ENCODE peak calls at places on chromosomes 11 and 22, in four cellular contexts. D is upper lobe of right lung; Z is CD8-positive, alpha-beta T cell; I is substantia nigra. N is an unnamed sample.

GRCh38 chr11:86524603-86525352 is 147.6 kb downstream of the ME3 start:
- DNase-seq in I (no peak), Z (no peak), D (no peak), N (no peak)

GRCh38 chr11:62579252-62579651 is 5.6 kb upstream of the EEF1G start:
- DNase-seq in D (no peak), I (no peak), Z (no peak), N (no peak)

GRCh38 chr11:112564228-112564955 is 303.7 kb upstream of the PLET1 start:
- DNase-seq in I (peak; percentile 7), Z (no peak), D (no peak), N (no peak)

GRCh38 chr11:35619754-35620640 is 1.7 kb downstream of the FJX1 start:
- DNase-seq in Z (no peak), D (no peak), I (peak; percentile 34), N (no peak)

GRCh38 chr11:116813781-116814471 is 9.2 kb downstream of the APOA4 start:
- DNase-seq in D (no peak), Z (no peak), I (no peak), N (no peak)

GRCh38 chr11:47158242-47158641 is 18.4 kb downstream of the ARFGAP2 start:
- DNase-seq in I (no peak), Z (no peak), D (no peak), N (no peak)

GRCh38 chr22:36830601-36831000 is 13.8 kb upstream of the PVALB start:
- DNase-seq in Z (no peak), D (no peak), I (no peak), N (no peak)

GRCh38 chr11:123543796-123544195 is 110.6 kb downstream of the SCN3B start:
- DNase-seq in I (no peak), D (no peak), Z (no peak), N (no peak)

GRCh38 chr11:131099013-131099412 is 182.7 kb upstream of the SNX19 start:
- DNase-seq in Z (no peak), D (no peak), I (no peak), N (no peak)

GRCh38 chr11:45075519-45075918 is 70.9 kb upstream of the PRDM11 start:
- DNase-seq in Z (no peak), I (no peak), D (no peak), N (no peak)

GRCh38 chr11:61711493-61711892 is 31.3 kb downstream of the DAGLA start:
- DNase-seq in D (no peak), I (no peak), Z (no peak), N (no peak)

GRCh38 chr11:43462359-43462758 is 103.6 kb downstream of the TTC17 start:
- DNase-seq in D (no peak), I (no peak), Z (no peak), N (no peak)

GRCh38 chr22:17638432-17639237 is at the start of gene BCL2L13:
- DNase-seq in I (peak; percentile 87), D (peak; percentile 96), Z (peak; percentile 73), N (peak; percentile 77)

GRCh38 chr11:62921573-62922188 is 518 bp upstream of the CHRM1 start:
- DNase-seq in D (no peak), Z (no peak), I (no peak), N (no peak)

GRCh38 chr11:134514354-134514951 is 102.4 kb upstream of the B3GAT1 start:
- DNase-seq in D (peak; percentile 59), I (no peak), Z (no peak), N (no peak)

GRCh38 chr11:115579181-115579825 is 75.1 kb upstream of the CADM1 start:
- DNase-seq in I (no peak), Z (no peak), D (no peak), N (no peak)

GRCh38 chr11:100810146-100810545 is 123.1 kb downstream of the ARHGAP42 start:
- DNase-seq in D (no peak), Z (no peak), I (no peak), N (no peak)

GRCh38 chr22:41050873-41051272 is 41.5 kb upstream of the EP300 start:
- DNase-seq in D (no peak), I (no peak), Z (no peak), N (no peak)

GRCh38 chr11:92735039-92735438 is 234.4 kb upstream of the MTNR1B start:
- DNase-seq in Z (no peak), I (no peak), D (no peak), N (no peak)

GRCh38 chr11:118956847-118957469 is 860 bp downstream of the UPK2 start:
- DNase-seq in I (no peak), Z (no peak), D (no peak), N (no peak)

GRCh38 chr22:18085188-18085587 is 7.4 kb downstream of the PEX26 start:
- DNase-seq in Z (no peak), I (no peak), D (no peak), N (no peak)

GRCh38 chr22:24951942-24952836 is at the start of gene KIAA1671:
- DNase-seq in Z (peak; percentile 65), I (peak; percentile 83), D (peak; percentile 94), N (peak; percentile 78)

GRCh38 chr22:37626556-37627075 is 12.9 kb upstream of the SH3BP1 start:
- DNase-seq in Z (no peak), I (no peak), D (no peak), N (no peak)

GRCh38 chr11:64743591-64744543 is at the start of gene RASGRP2:
- DNase-seq in I (peak; percentile 71), Z (peak; percentile 80), D (peak; percentile 89), N (peak; percentile 89)

GRCh38 chr11:131624526-131624925 is 254.1 kb downstream of the NTM start:
- DNase-seq in Z (no peak), I (no peak), D (no peak), N (no peak)

GRCh38 chr11:6332066-6332465 is 11.8 kb upstream of the CAVIN3 start:
- DNase-seq in Z (no peak), D (no peak), I (no peak), N (no peak)

GRCh38 chr22:31897842-31898241 is 46.5 kb upstream of the YWHAH start:
- DNase-seq in D (no peak), Z (no peak), I (no peak), N (no peak)

GRCh38 chr11:16169541-16169940 is 186.8 kb downstream of the SOX6 start:
- DNase-seq in D (no peak), I (no peak), Z (no peak), N (no peak)

GRCh38 chr11:118643142-118643994 is 36.0 kb downstream of the PHLDB1 start:
- DNase-seq in D (no peak), Z (no peak), I (no peak), N (no peak)

GRCh38 chr11:108985611-108986279 is 320.9 kb downstream of the DDX10 start:
- DNase-seq in D (no peak), I (no peak), Z (no peak), N (no peak)

GRCh38 chr11:103541186-103541795 is 432.1 kb downstream of the DYNC2H1 start:
- DNase-seq in Z (no peak), I (no peak), D (no peak), N (no peak)

DNA sequence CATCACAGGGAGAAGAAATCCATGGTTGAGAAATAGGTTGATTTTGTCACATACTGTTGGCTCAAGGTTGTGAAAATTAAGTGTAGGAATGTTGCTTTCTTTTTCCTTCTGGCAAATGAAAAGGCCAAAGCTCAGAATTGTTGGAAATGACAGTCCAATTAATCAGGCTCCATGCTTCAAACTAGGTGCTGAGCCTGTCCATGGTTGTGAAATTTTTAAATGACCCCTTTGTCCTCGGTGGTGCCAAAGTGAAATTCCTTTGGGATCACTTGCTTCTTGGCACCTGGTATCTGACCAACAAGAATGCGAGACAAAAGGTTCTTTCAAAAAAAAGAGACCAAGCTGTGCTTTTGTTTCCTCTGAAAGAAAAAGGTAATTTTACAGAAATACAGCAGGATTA is 451.9 kb downstream of the ETS1 start:
- DNase-seq in D (no peak), Z (no peak), I (no peak), N (no peak)
- H3K27ac ChIP-seq in D (no peak overlapping the region), Z (no peak overlapping the region), I (no peak overlapping the region), N (no peak overlapping the region)

GRCh38 chr22:19998991-19999820 is 17.4 kb downstream of the ARVCF start:
- DNase-seq in Z (no peak), I (no peak), D (no peak), N (no peak)

GRCh38 chr22:20002098-20002497 is 14.5 kb downstream of the ARVCF start:
- DNase-seq in I (no peak), D (no peak), Z (no peak), N (no peak)

GRCh38 chr22:20000246-20001081 is 16.2 kb downstream of the ARVCF start:
- DNase-seq in D (no peak), Z (no peak), I (peak; percentile 53), N (no peak)

GRCh38 chr22:20002661-20003060 is 14.0 kb downstream of the ARVCF start:
- DNase-seq in D (no peak), I (no peak), Z (no peak), N (no peak)

GRCh38 chr22:20001082-20001638 is 15.5 kb downstream of the ARVCF start:
- DNase-seq in D (no peak), I (no peak), Z (no peak), N (no peak)
- H3K27ac ChIP-seq in D (peak overlapping the region; percentile 56), I (no peak overlapping the region), Z (no peak overlapping the region), N (no peak overlapping the region)

DNA sequence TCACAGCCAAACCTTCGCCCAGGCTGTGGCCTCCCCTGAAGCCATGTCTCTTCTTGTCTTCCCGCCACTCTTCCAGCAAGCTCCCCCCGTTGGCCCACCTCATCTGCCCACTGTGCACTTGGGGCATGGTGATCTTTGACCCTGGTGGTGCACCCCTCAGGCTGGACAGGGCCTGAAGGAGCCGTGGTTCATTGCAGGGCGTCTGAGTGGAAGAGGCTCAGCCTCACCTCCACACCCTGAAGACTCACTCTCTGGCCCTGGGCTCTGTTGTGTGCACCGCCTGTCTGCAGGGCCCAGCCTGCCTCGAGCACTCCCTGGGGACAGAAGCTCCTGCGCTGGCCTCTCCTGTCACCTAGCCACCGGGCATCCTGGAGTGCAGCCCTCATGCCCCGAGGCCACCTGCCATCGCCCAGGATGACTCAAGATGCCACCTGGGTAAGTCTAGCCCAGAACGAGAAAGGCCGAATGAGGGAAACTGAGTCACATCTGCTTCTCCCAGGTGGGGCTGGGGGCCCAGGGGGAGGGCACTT is 40.8 kb upstream of the PPARA start:
- DNase-seq in D (no peak), Z (no peak), I (no peak), N (no peak)
- H3K27ac ChIP-seq in D (peak overlapping the region; percentile 49), Z (no peak overlapping the region), I (peak overlapping the region; percentile 93), N (no peak overlapping the region)

GRCh38 chr22:30695351-30695762 is 683 bp downstream of the OSBP2 start:
- DNase-seq in Z (no peak), D (no peak), I (peak; percentile 47), N (no peak)

GRCh38 chr22:30694638-30695350 is at the start of gene OSBP2:
- DNase-seq in Z (no peak), D (peak; percentile 76), I (peak; percentile 47), N (peak; percentile 22)

GRCh38 chr22:30695871-30696655 is 1.4 kb downstream of the OSBP2 start:
- DNase-seq in D (no peak), Z (no peak), I (no peak), N (no peak)

GRCh38 chr22:30691204-30691603 is 3.5 kb upstream of the OSBP2 start:
- DNase-seq in Z (no peak), D (no peak), I (no peak), N (no peak)

DNA sequence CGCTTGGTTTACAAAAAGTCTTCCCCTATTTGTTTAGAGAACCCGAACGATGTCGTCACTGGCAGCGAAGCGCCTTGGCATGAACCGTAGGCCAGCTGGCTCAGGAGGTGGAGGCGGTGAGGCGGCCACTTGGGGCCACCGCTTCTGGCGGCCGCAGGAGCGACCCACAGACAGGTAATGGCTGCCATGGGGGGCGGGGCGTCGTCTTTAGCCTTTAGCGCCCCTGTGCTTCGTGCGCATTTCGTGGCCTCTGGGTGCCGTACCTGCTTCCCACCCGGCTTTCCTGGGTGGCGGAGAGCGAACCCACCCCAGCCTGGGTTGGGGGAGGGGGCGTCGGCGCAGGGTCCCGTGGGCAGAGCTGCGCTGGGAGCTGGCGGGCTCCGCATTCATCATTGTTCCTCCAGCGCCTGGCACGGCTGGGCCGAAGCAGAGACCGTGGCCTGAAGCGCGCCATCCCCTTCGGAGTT is 470 bp upstream of the OSBP2 start:
- DNase-seq in I (peak; percentile 49), Z (peak; percentile 12), D (peak; percentile 88), N (peak; percentile 50)
- H3K27ac ChIP-seq in I (peak overlapping the region; percentile 97), Z (peak overlapping the region; percentile 35), D (peak overlapping the region; percentile 67), N (no peak overlapping the region)

GRCh38 chr11:69220581-69221051 is 64.9 kb downstream of the SMIM38 start:
- DNase-seq in Z (no peak), D (no peak), I (no peak), N (no peak)
- H3K27ac ChIP-seq in Z (no peak overlapping the region), D (no peak overlapping the region), I (no peak overlapping the region), N (no peak overlapping the region)